ENCODE peak calls at places on chromosomes 11 and 22, in seven cellular contexts. One of them, this sample, is unnamed.

GRCh38 chr11:14789879-14790484 is 102.0 kb downstream of the CYP2R1 start:
- DNase-seq in SK-N-SH: no peak
- DNase-seq in HepG2: no peak
- DNase-seq in K562: no peak
- DNase-seq in H1: no peak
- DNase-seq in GM12891: no peak
- DNase-seq in GM12878: no peak
- DNase-seq in this sample: no peak

GRCh38 chr11:16326679-16327297 is 29.6 kb downstream of the SOX6 start:
- DNase-seq in HepG2: no peak
- DNase-seq in K562: no peak
- DNase-seq in SK-N-SH: no peak
- DNase-seq in GM12878: no peak
- DNase-seq in GM12891: no peak
- DNase-seq in H1: no peak
- DNase-seq in this sample: no peak

GRCh38 chr11:3220101-3220500 is 1.5 kb upstream of the MRGPRG start:
- DNase-seq in GM12878: no peak
- DNase-seq in HepG2: no peak
- DNase-seq in SK-N-SH: peak
- DNase-seq in GM12891: no peak
- DNase-seq in H1: no peak
- DNase-seq in K562: no peak
- DNase-seq in this sample: no peak

GRCh38 chr11:70699294-70700221 is 301.2 kb downstream of the CTTN start:
- DNase-seq in GM12891: no peak
- DNase-seq in GM12878: no peak
- DNase-seq in HepG2: peak
- DNase-seq in H1: no peak
- DNase-seq in SK-N-SH: peak
- DNase-seq in K562: peak
- DNase-seq in this sample: no peak

GRCh38 chr22:30265851-30266444 is 703 bp downstream of the OSM start:
- DNase-seq in HepG2: no peak
- DNase-seq in GM12891: peak
- DNase-seq in H1: no peak
- DNase-seq in SK-N-SH: no peak
- DNase-seq in K562: peak
- DNase-seq in GM12878: no peak
- DNase-seq in this sample: peak

GRCh38 chr22:22848364-22848866 is 39.2 kb upstream of the IGLL5 start:
- DNase-seq in H1: no peak
- DNase-seq in GM12891: no peak
- DNase-seq in GM12878: no peak
- DNase-seq in HepG2: peak
- DNase-seq in K562: peak
- DNase-seq in SK-N-SH: peak
- DNase-seq in this sample: no peak

GRCh38 chr11:132064987-132065620 is 694.7 kb downstream of the NTM start:
- DNase-seq in K562: no peak
- DNase-seq in SK-N-SH: no peak
- DNase-seq in GM12878: no peak
- DNase-seq in HepG2: no peak
- DNase-seq in H1: no peak
- DNase-seq in GM12891: no peak
- DNase-seq in this sample: no peak

GRCh38 chr11:28763876-28764275 is 655.7 kb downstream of the METTL15 start:
- DNase-seq in H1: no peak
- DNase-seq in HepG2: no peak
- DNase-seq in GM12891: no peak
- DNase-seq in K562: no peak
- DNase-seq in GM12878: no peak
- DNase-seq in SK-N-SH: no peak
- DNase-seq in this sample: no peak

GRCh38 chr22:45632791-45633515 is 38.7 kb upstream of the ATXN10 start:
- DNase-seq in SK-N-SH: no peak
- DNase-seq in H1: no peak
- DNase-seq in HepG2: peak
- DNase-seq in K562: no peak
- DNase-seq in GM12891: no peak
- DNase-seq in GM12878: no peak
- DNase-seq in this sample: no peak

GRCh38 chr22:44340271-44341239 is 27.8 kb upstream of the SHISAL1 start:
- DNase-seq in GM12891: no peak
- DNase-seq in SK-N-SH: no peak
- DNase-seq in HepG2: no peak
- DNase-seq in K562: no peak
- DNase-seq in GM12878: no peak
- DNase-seq in H1: no peak
- DNase-seq in this sample: no peak

DNA sequence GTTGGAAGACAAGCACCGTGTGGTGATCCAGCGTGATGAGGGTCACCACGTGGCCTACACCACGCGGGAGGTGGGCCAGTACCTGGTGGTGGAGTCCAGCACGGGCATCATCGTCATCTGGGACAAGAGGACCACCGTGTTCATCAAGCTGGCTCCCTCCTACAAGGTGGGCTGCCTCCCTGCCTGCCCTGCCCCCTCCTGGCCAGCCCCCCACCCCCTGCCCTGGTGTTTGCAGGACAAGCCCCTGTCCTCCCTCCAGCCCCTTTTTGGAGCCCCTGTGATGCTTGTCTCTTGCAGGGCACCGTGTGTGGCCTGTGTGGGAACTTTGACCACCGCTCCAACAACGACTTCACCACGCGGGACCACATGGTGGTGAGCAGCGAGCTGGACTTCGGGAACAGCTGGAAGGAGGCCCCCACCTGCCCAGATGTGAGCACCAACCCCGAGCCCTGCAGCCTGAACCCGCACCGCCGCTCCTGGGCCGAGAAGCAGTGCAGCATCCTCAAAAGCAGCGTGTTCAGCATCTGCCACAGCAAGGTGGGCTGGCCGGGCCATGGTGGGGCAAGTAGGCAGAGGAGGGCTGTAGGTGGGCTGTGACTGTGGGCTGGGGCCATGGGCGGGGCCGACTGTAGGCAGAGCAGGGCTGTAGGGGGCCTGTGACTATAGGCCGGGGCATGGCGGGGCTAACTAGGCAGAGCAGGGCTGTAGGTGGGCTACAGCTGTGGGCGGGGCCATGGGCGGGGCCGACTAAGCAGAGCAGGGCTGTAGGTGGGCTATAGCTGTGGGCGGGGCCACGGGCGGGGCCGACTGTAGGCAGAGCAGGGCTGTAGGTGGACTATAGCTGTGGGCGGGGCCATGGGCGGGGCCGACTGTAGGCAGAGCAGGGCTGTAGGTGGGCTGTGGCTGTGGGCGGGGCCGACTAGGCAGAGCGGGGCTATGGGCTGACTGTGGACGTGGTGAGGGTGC is 13.6 kb downstream of the MUC2 start:
- DNase-seq in H1: no peak
- DNase-seq in K562: peak
- DNase-seq in HepG2: peak
- DNase-seq in GM12891: no peak
- DNase-seq in SK-N-SH: no peak
- DNase-seq in GM12878: no peak
- DNase-seq in this sample: no peak
- TF ChIP-seq TAF1 in H1: no peak
- TF ChIP-seq TAF1 in K562: no peak
- TF ChIP-seq TAF1 in HepG2: no peak
- TF ChIP-seq TAF1 in GM12891: no peak
- TF ChIP-seq TAF1 in SK-N-SH: no peak
- TF ChIP-seq TAF1 in GM12878: no peak
- TF ChIP-seq TAF1 in this sample: no peak

GRCh38 chr11:27191061-27191460 is 150.4 kb downstream of the BBOX1 start:
- DNase-seq in K562: no peak
- DNase-seq in H1: no peak
- DNase-seq in SK-N-SH: no peak
- DNase-seq in GM12891: no peak
- DNase-seq in GM12878: no peak
- DNase-seq in HepG2: no peak
- DNase-seq in this sample: no peak

GRCh38 chr11:27187075-27187847 is 146.6 kb downstream of the BBOX1 start:
- DNase-seq in HepG2: peak
- DNase-seq in H1: no peak
- DNase-seq in SK-N-SH: no peak
- DNase-seq in K562: no peak
- DNase-seq in GM12878: no peak
- DNase-seq in GM12891: no peak
- DNase-seq in this sample: no peak

GRCh38 chr11:27192184-27192583 is 151.6 kb downstream of the BBOX1 start:
- DNase-seq in H1: no peak
- DNase-seq in SK-N-SH: no peak
- DNase-seq in HepG2: no peak
- DNase-seq in K562: no peak
- DNase-seq in GM12891: no peak
- DNase-seq in GM12878: no peak
- DNase-seq in this sample: no peak

GRCh38 chr11:27184458-27185312 is 144.1 kb downstream of the BBOX1 start:
- DNase-seq in K562: no peak
- DNase-seq in GM12891: no peak
- DNase-seq in SK-N-SH: no peak
- DNase-seq in HepG2: no peak
- DNase-seq in H1: no peak
- DNase-seq in GM12878: no peak
- DNase-seq in this sample: no peak

DNA sequence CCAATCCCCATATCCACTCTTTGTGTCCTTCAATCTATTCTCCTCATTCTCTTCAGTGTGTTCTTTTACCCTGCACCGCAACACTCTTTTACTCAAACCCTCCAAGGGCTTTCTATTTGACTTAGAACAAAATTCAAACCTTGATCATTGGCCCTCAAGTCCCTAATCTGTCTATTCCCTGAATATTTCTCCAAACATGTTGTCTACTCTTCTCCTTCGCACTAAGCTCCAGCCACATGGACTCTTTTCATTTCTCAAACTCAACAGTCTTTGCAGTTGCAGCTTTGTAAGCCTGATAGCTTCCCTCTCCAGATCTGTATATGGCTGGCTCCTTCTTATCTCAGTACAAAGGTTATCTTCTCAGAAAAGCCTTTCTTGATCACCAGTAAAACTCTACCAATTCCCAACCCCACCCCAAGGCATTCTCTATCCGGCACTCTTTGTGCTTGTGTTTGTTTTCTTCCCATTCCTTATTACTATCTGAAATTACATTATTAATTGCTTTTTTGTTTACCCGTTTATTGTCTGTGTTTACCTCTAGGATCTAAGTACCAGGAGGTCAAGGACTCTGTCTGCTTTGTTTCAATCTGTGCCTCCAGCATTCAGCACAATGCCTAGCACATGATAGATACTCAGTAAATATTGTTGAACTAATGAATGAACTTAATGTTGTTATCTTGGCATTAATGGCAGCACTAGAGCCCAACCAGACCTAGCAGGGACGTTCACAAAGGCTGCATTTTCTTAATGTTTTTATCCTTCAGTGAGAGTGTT is 147.4 kb downstream of the BBOX1 start:
- DNase-seq in SK-N-SH: no peak
- DNase-seq in K562: no peak
- DNase-seq in H1: no peak
- DNase-seq in GM12878: no peak
- DNase-seq in HepG2: no peak
- DNase-seq in GM12891: no peak
- DNase-seq in this sample: no peak
- TF ChIP-seq TAF1 in SK-N-SH: no peak
- TF ChIP-seq TAF1 in K562: no peak
- TF ChIP-seq TAF1 in H1: no peak
- TF ChIP-seq TAF1 in GM12878: no peak
- TF ChIP-seq TAF1 in HepG2: no peak
- TF ChIP-seq TAF1 in GM12891: no peak
- TF ChIP-seq TAF1 in this sample: no peak

GRCh38 chr22:31945971-31946680 is 1.8 kb downstream of the YWHAH start:
- DNase-seq in K562: no peak
- DNase-seq in H1: no peak
- DNase-seq in GM12891: no peak
- DNase-seq in GM12878: no peak
- DNase-seq in SK-N-SH: no peak
- DNase-seq in HepG2: no peak
- DNase-seq in this sample: no peak

GRCh38 chr22:31945478-31945815 is 1.1 kb downstream of the YWHAH start:
- DNase-seq in H1: no peak
- DNase-seq in GM12878: no peak
- DNase-seq in SK-N-SH: no peak
- DNase-seq in HepG2: no peak
- DNase-seq in GM12891: no peak
- DNase-seq in K562: no peak
- DNase-seq in this sample: no peak

GRCh38 chr22:31950226-31950625 is 5.9 kb downstream of the YWHAH start:
- DNase-seq in GM12891: no peak
- DNase-seq in HepG2: no peak
- DNase-seq in K562: no peak
- DNase-seq in GM12878: no peak
- DNase-seq in H1: no peak
- DNase-seq in SK-N-SH: no peak
- DNase-seq in this sample: no peak

GRCh38 chr22:31947296-31947695 is 3.0 kb downstream of the YWHAH start:
- DNase-seq in HepG2: peak
- DNase-seq in GM12878: no peak
- DNase-seq in GM12891: no peak
- DNase-seq in H1: no peak
- DNase-seq in SK-N-SH: no peak
- DNase-seq in K562: no peak
- DNase-seq in this sample: no peak

DNA sequence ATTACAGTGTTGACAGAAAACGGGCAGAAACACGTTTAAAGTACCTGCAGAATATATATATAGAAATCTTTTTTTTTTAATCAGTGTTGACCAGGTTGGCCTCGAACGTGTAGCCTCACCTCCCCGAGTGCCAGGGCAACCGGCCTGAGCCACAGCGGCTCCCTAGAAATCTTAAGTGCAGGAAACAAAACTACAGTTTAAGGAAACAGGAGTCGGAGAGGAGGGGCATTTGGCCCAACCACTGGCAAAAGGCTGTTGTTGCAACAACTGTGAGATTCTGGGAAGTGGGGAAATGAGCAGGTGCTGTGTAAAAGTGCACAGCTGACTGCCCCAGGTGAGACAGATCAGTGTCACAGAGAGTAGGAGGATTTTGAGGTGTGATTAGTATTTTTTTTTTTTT is 3.7 kb downstream of the YWHAH start:
- DNase-seq in GM12891: no peak
- DNase-seq in HepG2: no peak
- DNase-seq in SK-N-SH: no peak
- DNase-seq in K562: no peak
- DNase-seq in GM12878: no peak
- DNase-seq in H1: no peak
- DNase-seq in this sample: no peak
- TF ChIP-seq TAF1 in GM12891: no peak
- TF ChIP-seq TAF1 in HepG2: no peak
- TF ChIP-seq TAF1 in SK-N-SH: no peak
- TF ChIP-seq TAF1 in K562: no peak
- TF ChIP-seq TAF1 in GM12878: no peak
- TF ChIP-seq TAF1 in H1: no peak
- TF ChIP-seq TAF1 in this sample: no peak

DNA sequence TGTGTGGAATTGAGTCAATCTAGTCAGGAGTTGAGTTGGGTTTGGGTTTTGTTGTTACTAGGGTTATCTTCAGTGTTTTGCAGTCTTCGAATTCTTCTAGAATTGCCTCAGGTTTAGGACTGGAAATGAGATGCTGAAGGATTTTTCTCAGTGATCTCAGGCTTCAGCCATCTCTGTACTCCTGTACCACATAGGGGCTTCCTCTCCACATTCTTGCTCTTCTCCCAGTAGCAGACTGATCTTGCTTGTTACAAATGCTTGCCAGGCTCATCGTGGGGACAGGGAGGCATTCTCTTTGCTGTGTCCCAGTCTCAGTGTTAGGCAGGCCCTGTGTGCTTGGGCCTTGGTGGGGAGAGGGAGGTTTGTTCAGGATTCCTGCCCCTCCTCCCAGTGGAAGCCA is 96.1 kb downstream of the LRRC32 start:
- DNase-seq in GM12878: no peak
- DNase-seq in HepG2: no peak
- DNase-seq in H1: no peak
- DNase-seq in SK-N-SH: no peak
- DNase-seq in K562: no peak
- DNase-seq in GM12891: no peak
- DNase-seq in this sample: no peak
- TF ChIP-seq TAF1 in GM12878: no peak
- TF ChIP-seq TAF1 in HepG2: no peak
- TF ChIP-seq TAF1 in H1: no peak
- TF ChIP-seq TAF1 in SK-N-SH: no peak
- TF ChIP-seq TAF1 in K562: no peak
- TF ChIP-seq TAF1 in GM12891: no peak
- TF ChIP-seq TAF1 in this sample: no peak